ENCODE peak calls at places on chromosomes 13 and 19, in six cellular contexts. Q is nephron progenitor cell, U is globus pallidus, E is brain microvascular endothelial cell, R is B cell, B is progenitor cell of endocrine pancreas. Y is an unnamed sample.

GRCh38 chr19:33235269-33235995 is 9.8 kb upstream of the SLC7A10 start:
- DNase-seq in Q (peak), U (peak), E (peak), R (peak), B (peak), Y (peak)

GRCh38 chr19:47389150-47389556 is 30.2 kb downstream of the MEIS3 start:
- DNase-seq in Q (no peak), U (no peak), E (no peak), R (no peak), B (no peak), Y (no peak)

GRCh38 chr13:78603240-78603947 is at the start of gene POU4F1:
- DNase-seq in Q (peak), U (no peak), E (no peak), R (peak), B (peak), Y (no peak)

GRCh38 chr19:5314012-5314906 is 26.4 kb downstream of the PTPRS start:
- DNase-seq in Q (no peak), U (no peak), E (no peak), R (no peak), B (no peak), Y (no peak)

GRCh38 chr13:109199280-109199679 is 569.9 kb downstream of the MYO16 start:
- DNase-seq in Q (no peak), U (no peak), E (no peak), R (no peak), B (no peak), Y (no peak)

GRCh38 chr13:110363009-110363408 is 55.9 kb downstream of the COL4A2 start:
- DNase-seq in Q (no peak), U (no peak), E (peak), R (no peak), B (no peak), Y (no peak)

GRCh38 chr19:6041991-6042421 is 64.1 kb upstream of the RANBP3 start:
- DNase-seq in Q (no peak), U (no peak), E (no peak), R (no peak), B (no peak), Y (peak)

GRCh38 chr19:38394488-38394887 is 6.0 kb downstream of the SPRED3 start:
- DNase-seq in Q (peak), U (no peak), E (peak), R (peak), B (no peak), Y (no peak)

GRCh38 chr19:2375341-2376121 is 15.5 kb downstream of the TMPRSS9 start:
- DNase-seq in Q (no peak), U (no peak), E (no peak), R (no peak), B (no peak), Y (no peak)

GRCh38 chr13:98454389-98454881 is 122.5 kb downstream of the STK24 start:
- DNase-seq in Q (no peak), U (peak), E (peak), R (no peak), B (no peak), Y (no peak)

GRCh38 chr13:100075700-100076587 is 12.9 kb upstream of the PCCA start:
- DNase-seq in Q (no peak), U (no peak), E (no peak), R (no peak), B (no peak), Y (no peak)

GRCh38 chr19:3969435-3970312 is 1.2 kb downstream of the DAPK3 start:
- DNase-seq in Q (peak), U (no peak), E (peak), R (no peak), B (peak), Y (no peak)

GRCh38 chr13:32142956-32143375 is 111.4 kb downstream of the FRY start:
- DNase-seq in Q (no peak), U (no peak), E (no peak), R (no peak), B (no peak), Y (no peak)

GRCh38 chr13:49302817-49303216 is 55.1 kb downstream of the CDADC1 start:
- DNase-seq in Q (no peak), U (no peak), E (no peak), R (no peak), B (no peak), Y (no peak)

Y was measured in osteocyte.